ENCODE peak calls at places on chromosome 1, in eight cellular contexts. One of them, this sample, is unnamed.
A peak's percentile ranks its signal among the peaks of the same experiment; 100 is the strongest.

GRCh38 chr1:46489169-46489637 is 433 bp upstream of the DMBX1 start:
- DNase-seq in IMR-90: no peak
- DNase-seq in HepG2: no peak
- DNase-seq in AG10803: no peak
- DNase-seq in left lung: peak; percentile 82
- DNase-seq in HCT116: no peak
- DNase-seq in astrocyte of the spinal cord: no peak
- DNase-seq in fibroblast of pulmonary artery: no peak
- DNase-seq in this sample: no peak

GRCh38 chr1:91647061-91647460 is 146.4 kb downstream of the CDC7 start:
- DNase-seq in left lung: no peak
- DNase-seq in HCT116: no peak
- DNase-seq in HepG2: no peak
- DNase-seq in AG10803: no peak
- DNase-seq in astrocyte of the spinal cord: no peak
- DNase-seq in fibroblast of pulmonary artery: no peak
- DNase-seq in IMR-90: no peak
- DNase-seq in this sample: no peak

GRCh38 chr1:98794196-98794886 is 132.8 kb downstream of the SNX7 start:
- DNase-seq in IMR-90: peak; percentile 72
- DNase-seq in HCT116: peak; percentile 48
- DNase-seq in HepG2: peak; percentile 42
- DNase-seq in fibroblast of pulmonary artery: peak; percentile 83
- DNase-seq in left lung: no peak
- DNase-seq in astrocyte of the spinal cord: peak; percentile 75
- DNase-seq in AG10803: peak; percentile 76
- DNase-seq in this sample: peak; percentile 81

GRCh38 chr1:29062157-29062942 is 61.4 kb downstream of the TMEM200B start:
- DNase-seq in AG10803: no peak
- DNase-seq in HCT116: no peak
- DNase-seq in fibroblast of pulmonary artery: no peak
- DNase-seq in IMR-90: no peak
- DNase-seq in astrocyte of the spinal cord: no peak
- DNase-seq in HepG2: no peak
- DNase-seq in left lung: no peak
- DNase-seq in this sample: no peak

GRCh38 chr1:153768316-153769126 is 6.7 kb upstream of the SLC27A3 start:
- DNase-seq in fibroblast of pulmonary artery: no peak
- DNase-seq in HCT116: no peak
- DNase-seq in astrocyte of the spinal cord: no peak
- DNase-seq in HepG2: peak; percentile 87
- DNase-seq in left lung: no peak
- DNase-seq in AG10803: no peak
- DNase-seq in IMR-90: no peak
- DNase-seq in this sample: no peak

GRCh38 chr1:31306278-31306677 is 9.4 kb downstream of the ZCCHC17 start:
- DNase-seq in HepG2: no peak
- DNase-seq in fibroblast of pulmonary artery: peak; percentile 93
- DNase-seq in HCT116: peak; percentile 16
- DNase-seq in left lung: no peak
- DNase-seq in IMR-90: peak; percentile 99
- DNase-seq in AG10803: peak; percentile 95
- DNase-seq in astrocyte of the spinal cord: peak; percentile 81
- DNase-seq in this sample: peak; percentile 97

GRCh38 chr1:75233302-75233929 is 99.2 kb downstream of the LHX8 start:
- DNase-seq in IMR-90: peak; percentile 2
- DNase-seq in fibroblast of pulmonary artery: peak; percentile 54
- DNase-seq in AG10803: peak; percentile 15
- DNase-seq in astrocyte of the spinal cord: peak; percentile 34
- DNase-seq in left lung: no peak
- DNase-seq in HepG2: peak; percentile 38
- DNase-seq in HCT116: peak; percentile 19
- DNase-seq in this sample: peak; percentile 41

GRCh38 chr1:229817936-229818335 is 191.9 kb downstream of the URB2 start:
- DNase-seq in astrocyte of the spinal cord: no peak
- DNase-seq in AG10803: no peak
- DNase-seq in left lung: no peak
- DNase-seq in HCT116: no peak
- DNase-seq in IMR-90: no peak
- DNase-seq in HepG2: no peak
- DNase-seq in fibroblast of pulmonary artery: no peak
- DNase-seq in this sample: no peak

GRCh38 chr1:199463521-199464127 is 563.9 kb upstream of the NR5A2 start:
- DNase-seq in left lung: no peak
- DNase-seq in AG10803: peak; percentile 36
- DNase-seq in HCT116: peak; percentile 40
- DNase-seq in HepG2: peak; percentile 20
- DNase-seq in fibroblast of pulmonary artery: peak; percentile 81
- DNase-seq in IMR-90: peak; percentile 82
- DNase-seq in astrocyte of the spinal cord: peak; percentile 64
- DNase-seq in this sample: peak; percentile 80

GRCh38 chr1:147897030-147897756 is 5.4 kb upstream of the GJA8 start:
- DNase-seq in AG10803: no peak
- DNase-seq in fibroblast of pulmonary artery: no peak
- DNase-seq in left lung: no peak
- DNase-seq in astrocyte of the spinal cord: no peak
- DNase-seq in IMR-90: no peak
- DNase-seq in HCT116: no peak
- DNase-seq in HepG2: no peak
- DNase-seq in this sample: no peak

GRCh38 chr1:44276901-44277300 is 63.6 kb downstream of the DMAP1 start:
- DNase-seq in HCT116: no peak
- DNase-seq in HepG2: no peak
- DNase-seq in fibroblast of pulmonary artery: no peak
- DNase-seq in left lung: no peak
- DNase-seq in astrocyte of the spinal cord: no peak
- DNase-seq in IMR-90: peak; percentile 26
- DNase-seq in AG10803: no peak
- DNase-seq in this sample: peak; percentile 3

GRCh38 chr1:37096523-37096922 is 62.2 kb upstream of the GRIK3 start:
- DNase-seq in AG10803: no peak
- DNase-seq in HCT116: peak; percentile 16
- DNase-seq in left lung: no peak
- DNase-seq in IMR-90: no peak
- DNase-seq in HepG2: peak; percentile 63
- DNase-seq in astrocyte of the spinal cord: no peak
- DNase-seq in fibroblast of pulmonary artery: no peak
- DNase-seq in this sample: no peak

GRCh38 chr1:24266398-24266941 is 52.7 kb upstream of the GRHL3 start:
- DNase-seq in AG10803: peak; percentile 95
- DNase-seq in IMR-90: peak; percentile 73
- DNase-seq in fibroblast of pulmonary artery: peak; percentile 62
- DNase-seq in astrocyte of the spinal cord: peak; percentile 88
- DNase-seq in HCT116: peak; percentile 84
- DNase-seq in left lung: no peak
- DNase-seq in HepG2: peak; percentile 14
- DNase-seq in this sample: peak; percentile 82

GRCh38 chr1:164932580-164932979 is 373.6 kb downstream of the PBX1 start:
- DNase-seq in astrocyte of the spinal cord: no peak
- DNase-seq in AG10803: no peak
- DNase-seq in HepG2: no peak
- DNase-seq in left lung: no peak
- DNase-seq in IMR-90: no peak
- DNase-seq in HCT116: no peak
- DNase-seq in fibroblast of pulmonary artery: no peak
- DNase-seq in this sample: no peak

GRCh38 chr1:245652660-245653427 is 498.1 kb downstream of the KIF26B start:
- DNase-seq in AG10803: peak; percentile 31
- DNase-seq in left lung: no peak
- DNase-seq in HepG2: no peak
- DNase-seq in IMR-90: no peak
- DNase-seq in HCT116: no peak
- DNase-seq in astrocyte of the spinal cord: no peak
- DNase-seq in fibroblast of pulmonary artery: no peak
- DNase-seq in this sample: no peak

GRCh38 chr1:53339736-53340385 is 12.0 kb upstream of the LRP8 start:
- DNase-seq in left lung: no peak
- DNase-seq in AG10803: no peak
- DNase-seq in astrocyte of the spinal cord: no peak
- DNase-seq in HCT116: no peak
- DNase-seq in IMR-90: no peak
- DNase-seq in HepG2: no peak
- DNase-seq in fibroblast of pulmonary artery: no peak
- DNase-seq in this sample: no peak

GRCh38 chr1:229365574-229365973 is 22.7 kb upstream of the CCSAP start:
- DNase-seq in astrocyte of the spinal cord: no peak
- DNase-seq in HepG2: no peak
- DNase-seq in AG10803: no peak
- DNase-seq in HCT116: no peak
- DNase-seq in IMR-90: no peak
- DNase-seq in fibroblast of pulmonary artery: no peak
- DNase-seq in left lung: no peak
- DNase-seq in this sample: no peak

GRCh38 chr1:232486454-232487202 is 143.3 kb downstream of the SIPA1L2 start:
- DNase-seq in HCT116: no peak
- DNase-seq in AG10803: peak; percentile 48
- DNase-seq in IMR-90: peak; percentile 52
- DNase-seq in HepG2: no peak
- DNase-seq in left lung: no peak
- DNase-seq in astrocyte of the spinal cord: no peak
- DNase-seq in fibroblast of pulmonary artery: no peak
- DNase-seq in this sample: peak; percentile 61

GRCh38 chr1:161215079-161215478 is at the start of gene FCER1G:
- DNase-seq in HCT116: no peak
- DNase-seq in astrocyte of the spinal cord: no peak
- DNase-seq in AG10803: no peak
- DNase-seq in fibroblast of pulmonary artery: no peak
- DNase-seq in left lung: peak; percentile 93
- DNase-seq in IMR-90: no peak
- DNase-seq in HepG2: no peak
- DNase-seq in this sample: no peak
- TF ChIP-seq CTCF in HCT116: no peak
- TF ChIP-seq CTCF in astrocyte of the spinal cord: no peak
- TF ChIP-seq CTCF in AG10803: no peak
- TF ChIP-seq CTCF in fibroblast of pulmonary artery: no peak
- TF ChIP-seq CTCF in left lung: no peak
- TF ChIP-seq CTCF in IMR-90: no peak
- TF ChIP-seq CTCF in HepG2: no peak
- TF ChIP-seq CTCF in this sample: no peak

GRCh38 chr1:201566529-201566823 is 27.5 kb downstream of the NAV1 start:
- DNase-seq in HepG2: no peak
- DNase-seq in astrocyte of the spinal cord: no peak
- DNase-seq in fibroblast of pulmonary artery: no peak
- DNase-seq in HCT116: no peak
- DNase-seq in left lung: no peak
- DNase-seq in IMR-90: no peak
- DNase-seq in AG10803: no peak
- DNase-seq in this sample: no peak
- H3K4me3 ChIP-seq in HepG2: no peak overlapping the region
- H3K4me3 ChIP-seq in astrocyte of the spinal cord: no peak overlapping the region
- H3K4me3 ChIP-seq in fibroblast of pulmonary artery: no peak overlapping the region
- H3K4me3 ChIP-seq in HCT116: no peak overlapping the region
- H3K4me3 ChIP-seq in left lung: no peak overlapping the region
- H3K4me3 ChIP-seq in IMR-90: no peak overlapping the region
- H3K4me3 ChIP-seq in AG10803: no peak overlapping the region
- H3K4me3 ChIP-seq in this sample: no peak overlapping the region

DNA sequence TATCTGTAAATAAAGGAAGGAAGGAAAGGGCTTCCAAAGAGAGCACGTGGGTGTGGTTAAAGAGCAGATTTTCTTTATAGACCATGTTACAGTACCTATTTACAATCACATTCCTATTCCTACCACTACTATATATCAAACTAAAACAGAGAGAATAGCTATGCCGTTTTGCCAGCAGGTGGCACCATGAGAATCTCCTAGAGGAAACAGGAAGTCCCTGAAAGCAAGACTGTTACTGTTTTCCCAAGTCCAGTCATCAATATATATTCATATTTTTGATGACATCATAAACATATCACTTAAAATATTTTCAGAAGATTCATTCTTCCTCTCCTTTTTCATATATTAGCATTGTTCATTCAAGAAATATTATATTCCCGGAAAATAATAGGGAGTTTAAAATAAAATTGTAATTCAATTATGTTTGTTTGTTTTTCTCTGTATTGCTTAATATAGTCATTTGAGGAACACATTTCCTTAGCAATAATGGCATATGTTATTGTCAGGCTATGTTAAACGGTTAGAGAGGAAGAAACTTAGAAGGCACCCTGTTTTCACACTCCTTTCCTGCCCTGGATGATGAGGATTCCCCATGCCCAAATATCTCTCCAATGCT is 6.6 kb downstream of the CCDC190 start:
- DNase-seq in HCT116: peak; percentile 77
- DNase-seq in left lung: no peak
- DNase-seq in fibroblast of pulmonary artery: peak; percentile 88
- DNase-seq in HepG2: peak; percentile 59
- DNase-seq in AG10803: peak; percentile 72
- DNase-seq in astrocyte of the spinal cord: peak; percentile 87
- DNase-seq in IMR-90: peak; percentile 82
- DNase-seq in this sample: peak; percentile 91
- TF ChIP-seq CTCF in HCT116: peak; percentile 79
- TF ChIP-seq CTCF in left lung: peak; percentile 58
- TF ChIP-seq CTCF in fibroblast of pulmonary artery: peak; percentile 92
- TF ChIP-seq CTCF in HepG2: peak; percentile 71
- TF ChIP-seq CTCF in AG10803: peak; percentile 89
- TF ChIP-seq CTCF in astrocyte of the spinal cord: peak; percentile 81
- TF ChIP-seq CTCF in IMR-90: peak; percentile 87
- TF ChIP-seq CTCF in this sample: peak; percentile 82

DNA sequence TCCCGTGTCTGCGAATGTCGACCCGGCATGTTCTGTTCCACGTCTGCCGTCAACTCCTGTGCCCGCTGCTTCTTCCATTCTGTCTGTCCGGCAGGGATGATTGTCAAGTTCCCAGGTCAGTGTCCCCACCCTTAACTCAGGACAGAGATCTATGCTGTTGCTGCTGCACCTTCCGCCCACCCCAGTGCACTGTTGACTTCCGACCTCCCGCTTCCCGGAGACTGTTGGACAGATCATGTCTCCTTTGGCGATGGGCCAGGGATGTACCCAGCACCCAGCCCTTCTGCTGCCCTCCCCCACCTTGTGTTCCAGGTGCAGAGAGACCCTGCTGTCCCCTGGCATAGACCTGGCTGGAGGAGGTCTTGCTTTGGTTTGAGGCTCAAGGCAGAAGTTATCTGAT is 41.3 kb downstream of the TNFRSF8 start:
- DNase-seq in left lung: peak; percentile 24
- DNase-seq in IMR-90: no peak
- DNase-seq in fibroblast of pulmonary artery: no peak
- DNase-seq in HepG2: no peak
- DNase-seq in astrocyte of the spinal cord: no peak
- DNase-seq in AG10803: no peak
- DNase-seq in HCT116: no peak
- DNase-seq in this sample: no peak
- H3K4me3 ChIP-seq in left lung: no peak overlapping the region
- H3K4me3 ChIP-seq in IMR-90: no peak overlapping the region
- H3K4me3 ChIP-seq in fibroblast of pulmonary artery: no peak overlapping the region
- H3K4me3 ChIP-seq in HepG2: no peak overlapping the region
- H3K4me3 ChIP-seq in astrocyte of the spinal cord: no peak overlapping the region
- H3K4me3 ChIP-seq in AG10803: no peak overlapping the region
- H3K4me3 ChIP-seq in HCT116: no peak overlapping the region
- H3K4me3 ChIP-seq in this sample: no peak overlapping the region

GRCh38 chr1:212713465-212714136 is 14.0 kb upstream of the BATF3 start:
- DNase-seq in HCT116: no peak
- DNase-seq in left lung: no peak
- DNase-seq in HepG2: no peak
- DNase-seq in IMR-90: no peak
- DNase-seq in AG10803: no peak
- DNase-seq in astrocyte of the spinal cord: no peak
- DNase-seq in fibroblast of pulmonary artery: no peak
- DNase-seq in this sample: no peak
- TF ChIP-seq CTCF in HCT116: no peak
- TF ChIP-seq CTCF in left lung: no peak
- TF ChIP-seq CTCF in HepG2: no peak
- TF ChIP-seq CTCF in IMR-90: no peak
- TF ChIP-seq CTCF in AG10803: no peak
- TF ChIP-seq CTCF in astrocyte of the spinal cord: no peak
- TF ChIP-seq CTCF in fibroblast of pulmonary artery: no peak
- TF ChIP-seq CTCF in this sample: no peak